ENCODE peak calls at places on chromosomes 7 and 10, in four cellular contexts. G is activated B cell treated with CpG ODN at 0.5 μM for 24 hours; C is CD8-positive, alpha-beta T cell; T is epithelial cell of esophagus. Z is an unnamed sample.

GRCh38 chr7:155715406-155715805 is 70.9 kb downstream of the RBM33 start:
- DNase-seq in G (no peak), C (no peak), T (no peak), Z (no peak)

GRCh38 chr7:98930464-98930863 is 52.1 kb downstream of the TRRAP start:
- DNase-seq in C (no peak), T (no peak), G (no peak), Z (no peak)

GRCh38 chr7:20201380-20201779 is 15.8 kb downstream of the MACC1 start:
- DNase-seq in C (no peak), G (no peak), T (no peak), Z (no peak)

GRCh38 chr7:43572516-43573049 is 10.3 kb upstream of the STK17A start:
- DNase-seq in T (peak), G (no peak), C (no peak), Z (peak)

GRCh38 chr7:43583424-43584199 is 704 bp downstream of the STK17A start:
- DNase-seq in T (peak), C (peak), G (peak), Z (peak)

GRCh38 chr10:104614245-104614831 is 26.8 kb upstream of the SORCS3 start:
- DNase-seq in T (peak), G (no peak), C (no peak), Z (peak)

GRCh38 chr7:157445246-157445955 is 108.6 kb downstream of the DNAJB6 start:
- DNase-seq in C (no peak), G (no peak), T (no peak), Z (no peak)

GRCh38 chr10:31315453-31315852 is 3.6 kb upstream of the ZEB1 start:
- DNase-seq in T (peak), C (no peak), G (no peak), Z (peak)

GRCh38 chr10:86661161-86662025 is 6.9 kb upstream of the LDB3 start:
- DNase-seq in T (peak), G (no peak), C (no peak), Z (no peak)

GRCh38 chr7:40105879-40106473 is 28.4 kb downstream of the MPLKIP start:
- DNase-seq in T (no peak), G (no peak), C (no peak), Z (no peak)

GRCh38 chr10:60031664-60032063 is 125.3 kb upstream of the CCDC6 start:
- DNase-seq in T (peak), C (no peak), G (no peak), Z (no peak)

GRCh38 chr10:61832866-61833481 is 68.5 kb upstream of the ARID5B start:
- DNase-seq in T (no peak), G (no peak), C (no peak), Z (peak)

GRCh38 chr7:37092548-37092947 is 356.1 kb downstream of the ELMO1 start:
- DNase-seq in T (no peak), G (no peak), C (no peak), Z (no peak)

GRCh38 chr10:51915031-51915542 is 215.7 kb upstream of the CSTF2T start:
- DNase-seq in G (no peak), C (no peak), T (no peak), Z (no peak)

GRCh38 chr7:34165927-34166550 is 260.7 kb downstream of the BMPER start:
- DNase-seq in C (no peak), G (no peak), T (peak), Z (peak)

GRCh38 chr10:71656220-71656619 is 63.4 kb downstream of the C10orf105 start:
- DNase-seq in C (no peak), G (no peak), T (no peak), Z (no peak)

GRCh38 chr7:90594791-90595317 is 1.3 kb upstream of the CDK14 start:
- DNase-seq in C (no peak), G (no peak), T (peak), Z (peak)

GRCh38 chr7:30563326-30563942 is 31.2 kb upstream of the GARS1 start:
- DNase-seq in C (no peak), G (no peak), T (peak), Z (peak)

GRCh38 chr7:30562909-30563308 is 31.8 kb upstream of the GARS1 start:
- DNase-seq in C (no peak), T (no peak), G (no peak), Z (peak)

GRCh38 chr7:30561389-30561788 is 33.3 kb upstream of the GARS1 start:
- DNase-seq in G (no peak), T (no peak), C (no peak), Z (no peak)

GRCh38 chr7:30564243-30564892 is 30.3 kb upstream of the GARS1 start:
- DNase-seq in G (peak), C (peak), T (peak), Z (peak)

DNA sequence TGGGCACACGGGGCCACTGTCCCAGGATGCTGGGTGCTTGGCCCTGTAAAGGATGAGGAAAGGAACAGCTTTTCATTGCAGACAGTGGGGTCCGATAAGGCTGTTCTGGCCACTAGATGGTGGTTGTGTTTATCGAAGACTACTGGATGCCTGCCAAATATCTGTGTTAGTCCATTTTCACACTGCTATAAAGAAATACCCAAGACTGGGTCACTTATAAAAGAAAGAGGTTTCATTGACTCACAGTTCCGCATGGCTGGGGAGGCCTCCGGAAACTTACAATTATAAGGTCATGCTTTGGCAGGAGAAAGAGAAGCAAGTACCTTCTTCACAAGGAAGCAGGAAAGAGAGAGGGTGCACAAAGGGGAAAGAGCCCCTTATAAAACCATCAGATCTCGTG is 32.2 kb upstream of the GARS1 start:
- DNase-seq in C (no peak), G (no peak), T (no peak), Z (peak)
- TF ChIP-seq CTCF in C (no peak), G (no peak), T (no peak), Z (peak)

GRCh38 chr10:5346881-5347280 is 17.9 kb upstream of the UCN3 start:
- DNase-seq in T (no peak), C (no peak), G (no peak), Z (no peak)

GRCh38 chr10:5344746-5345145 is 20.0 kb upstream of the UCN3 start:
- DNase-seq in C (no peak), T (no peak), G (no peak), Z (no peak)

GRCh38 chr10:5343979-5344378 is 20.8 kb upstream of the UCN3 start:
- DNase-seq in C (no peak), G (no peak), T (no peak), Z (no peak)

GRCh38 chr10:5343092-5343491 is 21.7 kb upstream of the UCN3 start:
- DNase-seq in T (no peak), C (no peak), G (no peak), Z (no peak)

DNA sequence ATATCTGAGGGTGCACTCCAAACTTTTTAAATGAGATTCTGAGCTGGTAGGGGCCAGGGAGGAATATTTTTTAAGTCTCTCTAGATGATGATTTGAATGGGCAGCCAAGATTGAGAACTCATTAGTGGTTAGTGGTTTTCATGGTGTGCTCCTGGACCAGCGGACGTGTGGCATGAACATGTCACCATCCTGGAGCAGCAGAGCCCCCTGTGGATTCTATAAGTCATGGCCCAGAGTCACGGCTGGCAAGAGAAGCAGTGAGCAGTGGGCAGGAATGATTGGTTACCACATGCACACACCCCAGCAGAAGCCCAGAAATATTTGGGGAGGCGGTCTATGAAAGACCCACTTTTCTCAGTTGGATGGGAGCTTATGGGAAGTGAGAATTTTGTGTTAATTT is 21.2 kb upstream of the UCN3 start:
- DNase-seq in G (no peak), C (no peak), T (no peak), Z (peak)
- TF ChIP-seq CTCF in G (no peak), C (no peak), T (no peak), Z (no peak)

GRCh38 chr7:55276896-55277295 is 88.2 kb upstream of the LANCL2 start:
- DNase-seq in T (no peak), C (no peak), G (no peak), Z (no peak)
- TF ChIP-seq CTCF in T (no peak), C (no peak), G (no peak), Z (no peak)

GRCh38 chr7:149741629-149742028 is 31.8 kb downstream of the ZNF467 start:
- DNase-seq in G (no peak), T (no peak), C (no peak), Z (no peak)
- TF ChIP-seq CTCF in G (no peak), T (no peak), C (no peak), Z (no peak)

GRCh38 chr7:21497072-21497471 is 45.8 kb upstream of the DNAH11 start:
- DNase-seq in T (peak), C (no peak), G (no peak), Z (peak)
- TF ChIP-seq CTCF in T (peak), C (no peak), G (no peak), Z (peak)

GRCh38 chr10:17872191-17873091 is 63.3 kb downstream of the MRC1 start:
- DNase-seq in T (peak), C (no peak), G (no peak), Z (peak)
- TF ChIP-seq CTCF in T (peak), C (no peak), G (no peak), Z (peak)

DNA sequence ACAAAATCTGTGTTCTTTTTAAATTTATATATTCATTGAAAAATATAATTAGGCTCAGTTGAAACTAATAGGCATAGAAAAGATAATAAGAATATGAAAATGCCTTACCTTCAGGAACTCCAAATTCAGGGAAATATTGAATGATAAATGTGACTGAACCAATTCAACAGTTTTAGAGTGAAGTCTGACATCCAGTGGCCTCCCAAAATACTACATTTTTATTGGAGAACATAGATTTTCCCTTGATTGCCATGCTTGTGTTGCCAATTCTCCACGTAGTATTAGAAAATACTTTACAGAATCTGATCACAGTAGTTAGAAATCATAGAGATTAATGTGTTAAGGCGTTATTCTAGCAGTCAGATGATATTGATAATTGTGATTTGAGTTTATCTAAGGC is 1246.7 kb downstream of the GATA3 start:
- DNase-seq in T (peak), C (no peak), G (no peak), Z (peak)
- TF ChIP-seq CTCF in T (peak), C (no peak), G (no peak), Z (peak)

GRCh38 chr10:69802424-69803161 is 887 bp downstream of the COL13A1 start:
- DNase-seq in G (no peak), T (peak), C (no peak), Z (peak)
- TF ChIP-seq CTCF in G (no peak), T (no peak), C (no peak), Z (peak)

GRCh38 chr7:51426163-51426562 is 109.6 kb upstream of the COBL start:
- DNase-seq in G (no peak), T (no peak), C (no peak), Z (no peak)

GRCh38 chr7:51430480-51431086 is 114.0 kb upstream of the COBL start:
- DNase-seq in T (peak), C (peak), G (no peak), Z (peak)

DNA sequence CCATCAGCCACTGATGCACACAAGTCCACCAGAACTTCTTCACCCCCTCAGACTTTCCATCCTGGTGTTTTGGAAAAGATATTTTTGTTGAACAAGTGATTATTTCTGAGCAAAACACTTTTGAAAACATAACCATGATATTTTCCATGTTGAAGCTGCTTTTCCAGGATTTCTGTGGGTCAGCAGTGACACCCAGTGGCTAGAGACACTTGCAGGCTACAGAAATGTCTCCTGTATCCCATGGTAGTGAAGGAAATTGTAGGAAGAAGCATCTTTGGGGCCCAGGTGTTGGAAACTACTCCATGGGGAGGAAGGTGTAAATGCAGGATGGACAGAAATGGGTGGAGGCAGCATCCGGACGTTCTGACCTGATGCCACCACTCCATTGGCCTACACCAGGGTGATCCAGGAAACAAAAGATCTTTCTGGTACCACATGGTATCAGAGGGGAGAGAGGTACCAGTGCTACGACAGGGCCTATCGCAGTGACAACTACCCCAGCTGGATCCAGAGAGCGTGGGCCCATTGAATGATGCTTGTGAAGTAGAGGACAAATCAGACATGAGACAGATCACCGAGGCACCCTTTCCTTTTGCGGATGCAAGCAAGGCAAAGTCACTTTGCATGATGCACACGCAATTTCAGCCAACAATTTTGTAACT is 111.7 kb upstream of the COBL start:
- DNase-seq in G (no peak), C (no peak), T (peak), Z (no peak)
- TF ChIP-seq CTCF in G (no peak), C (no peak), T (peak), Z (peak)

DNA sequence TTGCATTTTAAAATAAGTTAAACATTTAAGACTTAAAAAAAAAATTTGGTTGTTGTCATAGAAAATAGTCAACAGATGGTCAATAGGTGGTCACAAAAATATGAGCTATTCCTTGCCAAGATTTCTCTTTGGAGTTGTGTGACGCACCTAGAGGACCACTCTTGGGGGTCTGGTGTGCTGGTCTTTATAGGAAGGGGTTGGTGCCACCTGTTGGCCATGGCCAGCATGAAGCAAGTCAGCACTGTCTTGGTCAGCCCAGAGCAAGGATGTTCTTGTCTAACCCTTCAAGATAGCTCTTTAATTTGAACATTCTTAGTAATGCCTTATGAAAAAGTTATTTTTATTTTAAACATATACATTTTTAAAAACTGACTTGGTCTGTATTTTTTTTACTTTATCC is 267.9 kb upstream of the CNTNAP2 start:
- DNase-seq in G (no peak), T (no peak), C (no peak), Z (no peak)
- TF ChIP-seq CTCF in G (no peak), T (no peak), C (no peak), Z (no peak)